ENCODE peak calls at places on chromosomes 11 and 22, in seven cellular contexts. E is MG63, K is islet precursor cell, B is midbrain, O is ELR, G is HFFc6, A is DND-41. R is an unnamed sample.

GRCh38 chr22:46029574-46030200 is 52.7 kb upstream of the WNT7B start:
- DNase-seq in E (no peak), K (no peak), B (no peak), O (no peak), G (no peak), A (no peak), R (no peak)

GRCh38 chr11:74783241-74783871 is 34.7 kb downstream of the RNF169 start:
- DNase-seq in E (no peak), K (no peak), B (peak), O (peak), G (peak), A (peak), R (no peak)

GRCh38 chr11:62012451-62013265 is 45.2 kb upstream of the FTH1 start:
- DNase-seq in E (peak), K (no peak), B (no peak), O (peak), G (peak), A (no peak), R (no peak)

GRCh38 chr11:134711563-134711962 is 299.5 kb upstream of the B3GAT1 start:
- DNase-seq in E (no peak), K (no peak), B (no peak), O (no peak), G (no peak), A (no peak), R (no peak)

GRCh38 chr22:47837703-47838102 is 1075.3 kb downstream of the TBC1D22A start:
- DNase-seq in E (peak), K (no peak), B (no peak), O (peak), G (peak), A (peak), R (no peak)

GRCh38 chr11:67060111-67060522 is 3.5 kb downstream of the RHOD start:
- DNase-seq in E (no peak), K (no peak), B (no peak), O (peak), G (no peak), A (no peak), R (no peak)

GRCh38 chr22:29148036-29148435 is 57.7 kb upstream of the EMID1 start:
- DNase-seq in E (no peak), K (peak), B (no peak), O (no peak), G (no peak), A (no peak), R (no peak)

GRCh38 chr11:64971421-64972233 is at the start of gene MAJIN:
- DNase-seq in E (no peak), K (peak), B (peak), O (no peak), G (no peak), A (no peak), R (peak)

GRCh38 chr11:11243790-11244469 is 109.1 kb downstream of the CSNK2A3 start:
- DNase-seq in E (peak), K (peak), B (no peak), O (peak), G (peak), A (peak), R (no peak)

GRCh38 chr22:20298110-20298802 is 21.6 kb downstream of the DGCR6L start:
- DNase-seq in E (no peak), K (no peak), B (no peak), O (no peak), G (no peak), A (no peak), R (no peak)

GRCh38 chr11:62958547-62959071 is 26.2 kb downstream of the SLC22A6 start:
- DNase-seq in E (peak), K (peak), B (no peak), O (peak), G (no peak), A (no peak), R (no peak)

GRCh38 chr11:17591293-17591692 is 44.2 kb downstream of the OTOG start:
- DNase-seq in E (no peak), K (peak), B (no peak), O (no peak), G (no peak), A (no peak), R (no peak)

GRCh38 chr11:71256080-71256479 is 3.7 kb upstream of the SHANK2 start:
- DNase-seq in E (no peak), K (peak), B (no peak), O (no peak), G (no peak), A (no peak), R (no peak)

GRCh38 chr11:77967753-77968152 is 26.7 kb downstream of the INTS4 start:
- DNase-seq in E (no peak), K (no peak), B (no peak), O (no peak), G (no peak), A (no peak), R (no peak)

GRCh38 chr11:116330439-116331185 is 442.2 kb downstream of the BUD13 start:
- DNase-seq in E (no peak), K (peak), B (no peak), O (no peak), G (no peak), A (no peak), R (no peak)

GRCh38 chr11:61832758-61833157 is 4.7 kb downstream of the FADS2 start:
- DNase-seq in E (no peak), K (no peak), B (no peak), O (no peak), G (no peak), A (no peak), R (peak)

GRCh38 chr22:50170453-50171318 is at the start of gene PANX2:
- DNase-seq in E (no peak), K (no peak), B (peak), O (no peak), G (no peak), A (no peak), R (no peak)

GRCh38 chr11:126506789-126507188 is 151.3 kb downstream of the ST3GAL4 start:
- DNase-seq in E (no peak), K (no peak), B (no peak), O (no peak), G (no peak), A (no peak), R (no peak)

GRCh38 chr11:18575361-18575760 is 13.2 kb downstream of the UEVLD start:
- DNase-seq in E (no peak), K (no peak), B (no peak), O (no peak), G (no peak), A (no peak), R (no peak)

GRCh38 chr11:11230802-11231562 is 122.1 kb downstream of the CSNK2A3 start:
- DNase-seq in E (peak), K (peak), B (no peak), O (no peak), G (no peak), A (peak), R (no peak)

GRCh38 chr11:105447936-105448702 is 161.8 kb upstream of the GRIA4 start:
- DNase-seq in E (no peak), K (no peak), B (no peak), O (no peak), G (no peak), A (no peak), R (no peak)

GRCh38 chr11:120236169-120237107 is 3.5 kb upstream of the POU2F3 start:
- DNase-seq in E (no peak), K (peak), B (no peak), O (peak), G (peak), A (no peak), R (no peak)

GRCh38 chr22:46001046-46001425 is 24.1 kb upstream of the WNT7B start:
- DNase-seq in E (no peak), K (no peak), B (no peak), O (no peak), G (no peak), A (no peak), R (no peak)